ENCODE peak calls at places on chromosomes 13 and 19, in four cellular contexts. One of them, this sample, is unnamed.

GRCh38 chr13:37492741-37493514 is 105.6 kb downstream of the POSTN start:
- DNase-seq in tibial artery: no peak
- DNase-seq in colonic mucosa: no peak
- DNase-seq in T follicular helper cell: no peak
- DNase-seq in this sample: no peak

GRCh38 chr19:11931513-11931912 is 6.6 kb downstream of the ZNF700 start:
- DNase-seq in tibial artery: no peak
- DNase-seq in colonic mucosa: no peak
- DNase-seq in T follicular helper cell: no peak
- DNase-seq in this sample: no peak

GRCh38 chr19:23526302-23526701 is 131.0 kb upstream of the ZNF91 start:
- DNase-seq in tibial artery: no peak
- DNase-seq in colonic mucosa: no peak
- DNase-seq in T follicular helper cell: no peak
- DNase-seq in this sample: no peak

GRCh38 chr13:44237276-44237767 is 136.3 kb upstream of the SERP2 start:
- DNase-seq in tibial artery: peak; percentile 91
- DNase-seq in colonic mucosa: peak; percentile 35
- DNase-seq in T follicular helper cell: no peak
- DNase-seq in this sample: no peak

GRCh38 chr13:20487927-20488326 is 37.7 kb downstream of the CRYL1 start:
- DNase-seq in tibial artery: no peak
- DNase-seq in colonic mucosa: no peak
- DNase-seq in T follicular helper cell: no peak
- DNase-seq in this sample: no peak

GRCh38 chr19:676343-677105 is at the start of gene FSTL3:
- DNase-seq in tibial artery: no peak
- DNase-seq in colonic mucosa: no peak
- DNase-seq in T follicular helper cell: no peak
- DNase-seq in this sample: no peak

GRCh38 chr19:35143231-35143715 is at the start of gene FXYD7:
- DNase-seq in tibial artery: no peak
- DNase-seq in colonic mucosa: no peak
- DNase-seq in T follicular helper cell: no peak
- DNase-seq in this sample: no peak

GRCh38 chr13:32553720-32554119 is 15.1 kb upstream of the N4BP2L2 start:
- DNase-seq in tibial artery: no peak
- DNase-seq in colonic mucosa: no peak
- DNase-seq in T follicular helper cell: no peak
- DNase-seq in this sample: no peak

GRCh38 chr19:17686592-17687042 is 1.5 kb downstream of the UNC13A start:
- DNase-seq in tibial artery: no peak
- DNase-seq in colonic mucosa: peak; percentile 20
- DNase-seq in T follicular helper cell: no peak
- DNase-seq in this sample: no peak

GRCh38 chr19:14310055-14310454 is 71.2 kb upstream of the ADGRE5 start:
- DNase-seq in tibial artery: no peak
- DNase-seq in colonic mucosa: no peak
- DNase-seq in T follicular helper cell: no peak
- DNase-seq in this sample: no peak

GRCh38 chr13:94345374-94346195 is 133.9 kb downstream of the DCT start:
- DNase-seq in tibial artery: no peak
- DNase-seq in colonic mucosa: no peak
- DNase-seq in T follicular helper cell: no peak
- DNase-seq in this sample: no peak

GRCh38 chr13:28492527-28493367 is 2.2 kb downstream of the FLT1 start:
- DNase-seq in tibial artery: no peak
- DNase-seq in colonic mucosa: no peak
- DNase-seq in T follicular helper cell: peak; percentile 25
- DNase-seq in this sample: no peak

GRCh38 chr19:51354742-51355148 is 11.4 kb downstream of the ETFB start:
- DNase-seq in tibial artery: no peak
- DNase-seq in colonic mucosa: no peak
- DNase-seq in T follicular helper cell: no peak
- DNase-seq in this sample: peak; percentile 31

GRCh38 chr13:43985437-43986051 is 105.8 kb downstream of the LACC1 start:
- DNase-seq in tibial artery: no peak
- DNase-seq in colonic mucosa: no peak
- DNase-seq in T follicular helper cell: no peak
- DNase-seq in this sample: no peak

GRCh38 chr13:32159147-32159869 is 127.7 kb downstream of the FRY start:
- DNase-seq in tibial artery: no peak
- DNase-seq in colonic mucosa: no peak
- DNase-seq in T follicular helper cell: no peak
- DNase-seq in this sample: no peak

GRCh38 chr13:29999492-30000372 is 149.3 kb upstream of the UBL3 start:
- DNase-seq in tibial artery: no peak
- DNase-seq in colonic mucosa: peak; percentile 56
- DNase-seq in T follicular helper cell: no peak
- DNase-seq in this sample: no peak

GRCh38 chr13:41456768-41457588 is at the start of gene RGCC:
- DNase-seq in tibial artery: peak; percentile 81
- DNase-seq in colonic mucosa: peak; percentile 82
- DNase-seq in T follicular helper cell: peak; percentile 96
- DNase-seq in this sample: peak; percentile 89

GRCh38 chr19:13122275-13122878 is 4.3 kb downstream of the NACC1 start:
- DNase-seq in tibial artery: no peak
- DNase-seq in colonic mucosa: no peak
- DNase-seq in T follicular helper cell: no peak
- DNase-seq in this sample: no peak

GRCh38 chr19:2274937-2275535 is 6.9 kb downstream of the PEAK3 start:
- DNase-seq in tibial artery: peak; percentile 59
- DNase-seq in colonic mucosa: peak; percentile 85
- DNase-seq in T follicular helper cell: no peak
- DNase-seq in this sample: peak; percentile 31

GRCh38 chr19:13008926-13009787 is 13.9 kb downstream of the NFIX start:
- DNase-seq in tibial artery: no peak
- DNase-seq in colonic mucosa: no peak
- DNase-seq in T follicular helper cell: no peak
- DNase-seq in this sample: no peak

GRCh38 chr19:38221919-38222828 is 1.8 kb downstream of the DPF1 start:
- DNase-seq in tibial artery: no peak
- DNase-seq in colonic mucosa: no peak
- DNase-seq in T follicular helper cell: no peak
- DNase-seq in this sample: no peak